ENCODE peak calls at places on chromosomes 2 and 18, in eight cellular contexts. D is esophagus squamous epithelium; Y is activated CD4-positive, alpha-beta T cell treated with anti-CD3 and anti-CD28 coated beads, Interleukin-2, amount 50 U/mL, for 48 hours; N is NCI-H774; F is Calu3; U is activated effector memory CD4-positive, alpha-beta T cell treated with anti-CD3 and anti-CD28 coated beads, Interleukin-2, amount 50 U/mL, for 16 hours; P is ACHN; W is Right ventricle myocardium superior. C is an unnamed sample.
A peak's percentile ranks its signal among the peaks of the same experiment; 100 is the strongest.

GRCh38 chr2:2547451-2547850 is 216.4 kb upstream of the MYT1L start:
- DNase-seq in W (no peak), D (no peak), P (no peak), U (no peak), N (no peak), Y (no peak), F (no peak), C (no peak)

GRCh38 chr2:12619975-12620374 is 96.8 kb upstream of the TRIB2 start:
- DNase-seq in N (no peak), U (no peak), F (no peak), Y (peak; percentile 17), P (no peak), D (no peak), W (peak; percentile 55), C (no peak)

GRCh38 chr2:126359494-126359893 is 296.5 kb upstream of the GYPC start:
- DNase-seq in Y (no peak), U (no peak), D (no peak), P (peak; percentile 40), F (no peak), N (peak; percentile 19), W (no peak), C (no peak)

GRCh38 chr2:106143495-106144215 is 50.4 kb downstream of the UXS1 start:
- DNase-seq in D (no peak), P (no peak), U (no peak), F (no peak), Y (no peak), W (no peak), N (no peak), C (no peak)

GRCh38 chr2:167678158-167678557 is 569.2 kb downstream of the STK39 start:
- DNase-seq in Y (no peak), U (no peak), N (no peak), D (no peak), F (no peak), P (no peak), W (no peak), C (no peak)

GRCh38 chr2:168559187-168559586 is 103.1 kb downstream of the CERS6 start:
- DNase-seq in N (no peak), P (no peak), Y (no peak), W (no peak), F (peak; percentile 29), U (no peak), D (no peak), C (no peak)

GRCh38 chr2:56015631-56016251 is 92.2 kb upstream of the EFEMP1 start:
- DNase-seq in U (no peak), Y (no peak), F (no peak), N (no peak), P (no peak), W (no peak), D (no peak), C (no peak)

GRCh38 chr18:48436907-48437306 is 27.7 kb upstream of the ZBTB7C start:
- DNase-seq in U (no peak), P (no peak), Y (no peak), W (no peak), D (no peak), N (no peak), F (no peak), C (no peak)

GRCh38 chr18:74945774-74946545 is 263.0 kb downstream of the PTGR3 start:
- DNase-seq in N (no peak), W (no peak), U (no peak), D (no peak), P (no peak), Y (no peak), F (no peak), C (no peak)

GRCh38 chr2:101781326-101781725 is 83.8 kb downstream of the MAP4K4 start:
- DNase-seq in N (no peak), U (no peak), W (no peak), F (no peak), D (no peak), P (no peak), Y (no peak), C (no peak)

GRCh38 chr18:35071819-35072247 is 30.6 kb downstream of the MAPRE2 start:
- DNase-seq in F (no peak), N (no peak), Y (no peak), U (no peak), P (no peak), W (no peak), D (no peak), C (no peak)

GRCh38 chr2:6653281-6653750 is 212.4 kb downstream of the CMPK2 start:
- DNase-seq in F (no peak), D (no peak), Y (no peak), W (no peak), U (no peak), P (no peak), N (no peak), C (no peak)

GRCh38 chr2:12685145-12685544 is 31.6 kb upstream of the TRIB2 start:
- DNase-seq in U (no peak), W (no peak), Y (no peak), F (no peak), D (no peak), N (no peak), P (no peak), C (no peak)

GRCh38 chr2:205771063-205771462 is 88.8 kb downstream of the NRP2 start:
- DNase-seq in W (no peak), U (no peak), N (no peak), D (no peak), Y (no peak), P (no peak), F (no peak), C (no peak)

GRCh38 chr18:46725310-46725709 is 31.5 kb downstream of the ST8SIA5 start:
- DNase-seq in U (no peak), P (no peak), F (no peak), D (no peak), Y (no peak), N (no peak), W (no peak), C (no peak)

GRCh38 chr2:66437055-66437454 is 2.1 kb downstream of the MEIS1 start:
- DNase-seq in U (no peak), Y (no peak), W (no peak), D (no peak), P (no peak), F (no peak), N (no peak), C (no peak)

GRCh38 chr2:48532824-48533223 is 2.9 kb downstream of the STON1 start:
- DNase-seq in U (no peak), N (no peak), P (no peak), Y (no peak), W (no peak), F (no peak), D (no peak), C (no peak)

GRCh38 chr2:40256649-40257048 is 195.2 kb downstream of the SLC8A1 start:
- DNase-seq in D (no peak), Y (no peak), U (no peak), N (peak; percentile 13), F (peak; percentile 31), W (no peak), P (peak; percentile 64), C (no peak)

GRCh38 chr2:161471631-161472030 is 55.5 kb downstream of the TBR1 start:
- DNase-seq in P (no peak), F (no peak), U (no peak), W (no peak), D (no peak), Y (no peak), N (no peak), C (no peak)

C was measured in stimulated activated naive CD8-positive, alpha-beta T cell treated with anti-CD3 and anti-CD28 coated beads, Interleukin-15, amount 100 ng/mL, for 72 hours.